ENCODE peak calls at places on chromosomes 13 and 19, in nine cellular contexts. One of them, this sample, is unnamed.

GRCh38 chr13:63948045-63948444 is 2532.4 kb upstream of the PCDH20 start:
- DNase-seq in non-pigmented ciliary epithelial cell: no peak
- DNase-seq in RKO: no peak
- DNase-seq in endothelial cell: no peak
- DNase-seq in central memory CD4-positive, alpha-beta T cell: no peak
- DNase-seq in stromal cell of bone marrow: no peak
- DNase-seq in activated CD4-positive, CD25-positive, alpha-beta regulatory T cell: no peak
- DNase-seq in CD4-positive, alpha-beta T cell: no peak
- DNase-seq in EH: no peak
- DNase-seq in this sample: no peak

GRCh38 chr13:51629711-51630575 is 45.7 kb downstream of the WDFY2 start:
- DNase-seq in central memory CD4-positive, alpha-beta T cell: no peak
- DNase-seq in non-pigmented ciliary epithelial cell: no peak
- DNase-seq in activated CD4-positive, CD25-positive, alpha-beta regulatory T cell: no peak
- DNase-seq in stromal cell of bone marrow: no peak
- DNase-seq in CD4-positive, alpha-beta T cell: no peak
- DNase-seq in endothelial cell: no peak
- DNase-seq in EH: no peak
- DNase-seq in RKO: no peak
- DNase-seq in this sample: no peak

GRCh38 chr13:109344552-109345157 is 441.7 kb downstream of the IRS2 start:
- DNase-seq in endothelial cell: no peak
- DNase-seq in stromal cell of bone marrow: no peak
- DNase-seq in EH: peak
- DNase-seq in central memory CD4-positive, alpha-beta T cell: no peak
- DNase-seq in CD4-positive, alpha-beta T cell: no peak
- DNase-seq in non-pigmented ciliary epithelial cell: peak
- DNase-seq in RKO: peak
- DNase-seq in activated CD4-positive, CD25-positive, alpha-beta regulatory T cell: no peak
- DNase-seq in this sample: no peak

GRCh38 chr19:46350758-46351159 is 3.9 kb downstream of the PPP5C start:
- DNase-seq in RKO: no peak
- DNase-seq in endothelial cell: no peak
- DNase-seq in non-pigmented ciliary epithelial cell: no peak
- DNase-seq in activated CD4-positive, CD25-positive, alpha-beta regulatory T cell: no peak
- DNase-seq in stromal cell of bone marrow: no peak
- DNase-seq in CD4-positive, alpha-beta T cell: no peak
- DNase-seq in central memory CD4-positive, alpha-beta T cell: no peak
- DNase-seq in EH: no peak
- DNase-seq in this sample: no peak

GRCh38 chr13:39457274-39457673 is 145.7 kb downstream of the LHFPL6 start:
- DNase-seq in CD4-positive, alpha-beta T cell: no peak
- DNase-seq in non-pigmented ciliary epithelial cell: no peak
- DNase-seq in central memory CD4-positive, alpha-beta T cell: no peak
- DNase-seq in EH: no peak
- DNase-seq in endothelial cell: no peak
- DNase-seq in stromal cell of bone marrow: no peak
- DNase-seq in RKO: no peak
- DNase-seq in activated CD4-positive, CD25-positive, alpha-beta regulatory T cell: no peak
- DNase-seq in this sample: no peak

GRCh38 chr13:101150998-101151397 is 265.3 kb downstream of the NALCN start:
- DNase-seq in activated CD4-positive, CD25-positive, alpha-beta regulatory T cell: no peak
- DNase-seq in central memory CD4-positive, alpha-beta T cell: no peak
- DNase-seq in endothelial cell: no peak
- DNase-seq in non-pigmented ciliary epithelial cell: no peak
- DNase-seq in stromal cell of bone marrow: peak
- DNase-seq in EH: no peak
- DNase-seq in CD4-positive, alpha-beta T cell: no peak
- DNase-seq in RKO: no peak
- DNase-seq in this sample: no peak

GRCh38 chr13:44857061-44857460 is 132.2 kb downstream of the NUFIP1 start:
- DNase-seq in activated CD4-positive, CD25-positive, alpha-beta regulatory T cell: no peak
- DNase-seq in central memory CD4-positive, alpha-beta T cell: no peak
- DNase-seq in stromal cell of bone marrow: no peak
- DNase-seq in non-pigmented ciliary epithelial cell: no peak
- DNase-seq in RKO: peak
- DNase-seq in CD4-positive, alpha-beta T cell: no peak
- DNase-seq in EH: no peak
- DNase-seq in endothelial cell: no peak
- DNase-seq in this sample: no peak

GRCh38 chr13:114161028-114161556 is 18.0 kb upstream of the CFAP97D2 start:
- DNase-seq in stromal cell of bone marrow: no peak
- DNase-seq in activated CD4-positive, CD25-positive, alpha-beta regulatory T cell: no peak
- DNase-seq in non-pigmented ciliary epithelial cell: no peak
- DNase-seq in RKO: no peak
- DNase-seq in EH: no peak
- DNase-seq in CD4-positive, alpha-beta T cell: no peak
- DNase-seq in central memory CD4-positive, alpha-beta T cell: no peak
- DNase-seq in endothelial cell: no peak
- DNase-seq in this sample: no peak

GRCh38 chr13:91308299-91308698 is 39.2 kb upstream of the MIR17HG start:
- DNase-seq in non-pigmented ciliary epithelial cell: no peak
- DNase-seq in stromal cell of bone marrow: no peak
- DNase-seq in central memory CD4-positive, alpha-beta T cell: no peak
- DNase-seq in EH: peak
- DNase-seq in activated CD4-positive, CD25-positive, alpha-beta regulatory T cell: no peak
- DNase-seq in endothelial cell: no peak
- DNase-seq in RKO: peak
- DNase-seq in CD4-positive, alpha-beta T cell: no peak
- DNase-seq in this sample: no peak

GRCh38 chr13:47853236-47853635 is 147.8 kb downstream of the SUCLA2 start:
- DNase-seq in RKO: no peak
- DNase-seq in CD4-positive, alpha-beta T cell: no peak
- DNase-seq in non-pigmented ciliary epithelial cell: peak
- DNase-seq in EH: peak
- DNase-seq in central memory CD4-positive, alpha-beta T cell: no peak
- DNase-seq in stromal cell of bone marrow: no peak
- DNase-seq in activated CD4-positive, CD25-positive, alpha-beta regulatory T cell: no peak
- DNase-seq in endothelial cell: no peak
- DNase-seq in this sample: no peak

GRCh38 chr19:39402417-39403297 is 4.0 kb upstream of the ZFP36 start:
- DNase-seq in EH: peak
- DNase-seq in activated CD4-positive, CD25-positive, alpha-beta regulatory T cell: peak
- DNase-seq in RKO: peak
- DNase-seq in central memory CD4-positive, alpha-beta T cell: peak
- DNase-seq in non-pigmented ciliary epithelial cell: no peak
- DNase-seq in CD4-positive, alpha-beta T cell: peak
- DNase-seq in endothelial cell: peak
- DNase-seq in stromal cell of bone marrow: peak
- DNase-seq in this sample: peak

GRCh38 chr13:37945651-37946575 is 76.3 kb upstream of the TRPC4 start:
- DNase-seq in endothelial cell: no peak
- DNase-seq in activated CD4-positive, CD25-positive, alpha-beta regulatory T cell: no peak
- DNase-seq in EH: no peak
- DNase-seq in RKO: no peak
- DNase-seq in non-pigmented ciliary epithelial cell: no peak
- DNase-seq in central memory CD4-positive, alpha-beta T cell: no peak
- DNase-seq in CD4-positive, alpha-beta T cell: no peak
- DNase-seq in stromal cell of bone marrow: no peak
- DNase-seq in this sample: no peak

GRCh38 chr19:7326105-7326877 is 22.4 kb upstream of the ARHGEF18 start:
- DNase-seq in stromal cell of bone marrow: no peak
- DNase-seq in RKO: peak
- DNase-seq in endothelial cell: no peak
- DNase-seq in CD4-positive, alpha-beta T cell: no peak
- DNase-seq in EH: peak
- DNase-seq in activated CD4-positive, CD25-positive, alpha-beta regulatory T cell: no peak
- DNase-seq in central memory CD4-positive, alpha-beta T cell: peak
- DNase-seq in non-pigmented ciliary epithelial cell: no peak
- DNase-seq in this sample: no peak

This sample was measured in AG09319.